ENCODE peak calls at places on chromosomes 12 and 14, in eight cellular contexts. V is KBM-7; P is activated CD8-positive, alpha-beta memory T cell treated with anti-CD3 and anti-CD28 coated beads for 24 hours; U is NCI-H1105 treated with DMSO at 0.1 percent for 48 hours; X is dorsolateral prefrontal cortex; Y is fibroblast of lung; T is SK-N-SH; E is body of pancreas. K is an unnamed sample.

GRCh38 chr14:36020120-36021029 is 156.1 kb downstream of the PTCSC3 start:
- DNase-seq in V (no peak), P (no peak), U (peak), X (no peak), Y (no peak), T (no peak), E (no peak), K (no peak)

GRCh38 chr12:71134405-71134804 is 23.4 kb downstream of the TSPAN8 start:
- DNase-seq in V (no peak), P (no peak), U (no peak), X (no peak), Y (no peak), T (no peak), E (no peak), K (no peak)

GRCh38 chr12:88870000-88870737 is 289.9 kb upstream of the KITLG start:
- DNase-seq in V (no peak), P (no peak), U (no peak), X (no peak), Y (peak), T (no peak), E (no peak), K (no peak)

GRCh38 chr14:77154421-77154820 is 12.8 kb upstream of the ZDHHC22 start:
- DNase-seq in V (no peak), P (no peak), U (peak), X (peak), Y (no peak), T (no peak), E (no peak), K (no peak)

GRCh38 chr12:52661668-52662067 is 9.7 kb upstream of the KRT2 start:
- DNase-seq in V (no peak), P (no peak), U (no peak), X (no peak), Y (no peak), T (no peak), E (no peak), K (no peak)

GRCh38 chr12:74334770-74335169 is 202.9 kb upstream of the ATXN7L3B start:
- DNase-seq in V (no peak), P (no peak), U (peak), X (no peak), Y (peak), T (no peak), E (no peak), K (no peak)

GRCh38 chr12:83473408-83474095 is 786.8 kb downstream of the TMTC2 start:
- DNase-seq in V (no peak), P (no peak), U (no peak), X (no peak), Y (no peak), T (no peak), E (no peak), K (no peak)

GRCh38 chr14:74682169-74682952 is 30.5 kb downstream of the AREL1 start:
- DNase-seq in V (no peak), P (no peak), U (no peak), X (no peak), Y (no peak), T (no peak), E (no peak), K (no peak)

GRCh38 chr14:50726372-50727107 is 58.4 kb upstream of the SAV1 start:
- DNase-seq in V (no peak), P (no peak), U (no peak), X (no peak), Y (peak), T (no peak), E (no peak), K (no peak)

GRCh38 chr12:89943461-89943860 is 234.8 kb upstream of the ATP2B1 start:
- DNase-seq in V (no peak), P (no peak), U (no peak), X (no peak), Y (no peak), T (no peak), E (no peak), K (no peak)

GRCh38 chr12:108838194-108839010 is 19.0 kb downstream of the SSH1 start:
- DNase-seq in V (peak), P (peak), U (no peak), X (peak), Y (peak), T (peak), E (peak), K (peak)

GRCh38 chr14:80602931-80603330 is 338.6 kb downstream of the CEP128 start:
- DNase-seq in V (no peak), P (no peak), U (no peak), X (no peak), Y (no peak), T (peak), E (no peak), K (no peak)

GRCh38 chr14:104105071-104105821 is 19.7 kb downstream of the ASPG start:
- DNase-seq in V (no peak), P (no peak), U (no peak), X (peak), Y (no peak), T (no peak), E (peak), K (no peak)

GRCh38 chr12:106954462-106955376 is 988 bp upstream of the TMEM263 start:
- DNase-seq in V (no peak), P (peak), U (no peak), X (peak), Y (peak), T (peak), E (peak), K (no peak)

GRCh38 chr12:53676715-53677611 is 1.1 kb upstream of the ATP5MC2 start:
- DNase-seq in V (no peak), P (peak), U (no peak), X (peak), Y (peak), T (no peak), E (peak), K (no peak)

GRCh38 chr14:101217972-101218371 is 314.4 kb upstream of the RTL1 start:
- DNase-seq in V (no peak), P (no peak), U (no peak), X (no peak), Y (no peak), T (no peak), E (no peak), K (no peak)

GRCh38 chr12:8911606-8912268 is 2.6 kb upstream of the PHC1 start:
- DNase-seq in V (no peak), P (no peak), U (no peak), X (no peak), Y (no peak), T (no peak), E (no peak), K (no peak)

GRCh38 chr12:52969828-52970569 is 21.1 kb downstream of the KRT18 start:
- DNase-seq in V (no peak), P (no peak), U (peak), X (no peak), Y (no peak), T (no peak), E (peak), K (no peak)

GRCh38 chr12:92971869-92972524 is 42.9 kb upstream of the EEA1 start:
- DNase-seq in V (no peak), P (no peak), U (no peak), X (no peak), Y (peak), T (no peak), E (no peak), K (peak)

GRCh38 chr14:105450864-105451720 is 23.5 kb upstream of the CRIP2 start:
- DNase-seq in V (no peak), P (no peak), U (no peak), X (no peak), Y (no peak), T (no peak), E (no peak), K (no peak)

GRCh38 chr12:124474709-124475108 is 92.7 kb downstream of the NCOR2 start:
- DNase-seq in V (no peak), P (no peak), U (no peak), X (peak), Y (no peak), T (no peak), E (no peak), K (no peak)

GRCh38 chr14:60091550-60092511 is at the start of gene PCNX4:
- DNase-seq in V (peak), P (peak), U (peak), X (peak), Y (peak), T (peak), E (peak), K (peak)

GRCh38 chr14:95544588-95544987 is 9.7 kb downstream of the GLRX5 start:
- DNase-seq in V (no peak), P (peak), U (no peak), X (peak), Y (peak), T (no peak), E (no peak), K (no peak)

GRCh38 chr14:94578712-94579111 is 2.5 kb upstream of the SERPINA5 start:
- DNase-seq in V (no peak), P (no peak), U (no peak), X (no peak), Y (no peak), T (no peak), E (no peak), K (no peak)

GRCh38 chr14:33592298-33592697 is 358.6 kb downstream of the EGLN3 start:
- DNase-seq in V (no peak), P (no peak), U (no peak), X (no peak), Y (peak), T (no peak), E (no peak), K (peak)

GRCh38 chr14:90782892-90783291 is 33.3 kb downstream of the TTC7B start:
- DNase-seq in V (no peak), P (no peak), U (no peak), X (no peak), Y (no peak), T (no peak), E (no peak), K (no peak)

K was measured in HS-27A.